ENCODE peak calls at places on chromosome 18, in four cellular contexts. I is dorsolateral prefrontal cortex, D is body of pancreas, E is H9. Z is an unnamed sample.

GRCh38 chr18:21914739-21915319 is 174.2 kb downstream of the MIB1 start:
- DNase-seq in E (peak; percentile 65), D (peak; percentile 46), I (no peak), Z (no peak)

GRCh38 chr18:50628543-50628905 is 68.6 kb downstream of the MAPK4 start:
- DNase-seq in E (no peak), I (no peak), D (no peak), Z (no peak)

GRCh38 chr18:57210711-57211411 is 64.0 kb downstream of the BOD1L2 start:
- DNase-seq in E (no peak), I (no peak), D (no peak), Z (no peak)

GRCh38 chr18:44464401-44465185 is 216.1 kb upstream of the SETBP1 start:
- DNase-seq in D (no peak), I (no peak), E (no peak), Z (no peak)

GRCh38 chr18:43589611-43590151 is 312.4 kb upstream of the SYT4 start:
- DNase-seq in D (peak; percentile 10), I (no peak), E (peak; percentile 28), Z (no peak)

GRCh38 chr18:78138993-78139496 is 840.6 kb upstream of the SALL3 start:
- DNase-seq in I (peak; percentile 46), E (peak; percentile 69), D (no peak), Z (no peak)

GRCh38 chr18:58064406-58064998 is 20.5 kb downstream of the NEDD4L start:
- DNase-seq in D (no peak), I (no peak), E (no peak), Z (no peak)

GRCh38 chr18:70154591-70155194 is 50.8 kb downstream of the RTTN start:
- DNase-seq in D (no peak), I (no peak), E (no peak), Z (no peak)

GRCh38 chr18:8301427-8302172 is 307.6 kb upstream of the RAB12 start:
- DNase-seq in I (no peak), E (no peak), D (peak; percentile 66), Z (peak; percentile 77)

GRCh38 chr18:47986724-47987455 is 56.4 kb upstream of the SMAD2 start:
- DNase-seq in I (no peak), E (no peak), D (no peak), Z (no peak)

GRCh38 chr18:33532978-33533377 is 45.0 kb upstream of the ASXL3 start:
- DNase-seq in I (no peak), E (no peak), D (no peak), Z (no peak)

GRCh38 chr18:58785171-58785805 is 79.4 kb upstream of the ZNF532 start:
- DNase-seq in E (peak; percentile 56), I (no peak), D (peak; percentile 21), Z (no peak)

GRCh38 chr18:9827211-9827855 is 58.4 kb upstream of the TXNDC2 start:
- DNase-seq in E (no peak), I (no peak), D (no peak), Z (no peak)

GRCh38 chr18:26470011-26470637 is 78.2 kb downstream of the KCTD1 start:
- DNase-seq in D (no peak), I (no peak), E (no peak), Z (no peak)

GRCh38 chr18:70221911-70222278 is 16.4 kb upstream of the RTTN start:
- DNase-seq in I (no peak), D (no peak), E (no peak), Z (no peak)

GRCh38 chr18:80154293-80154692 is 45.2 kb downstream of the ADNP2 start:
- DNase-seq in E (peak; percentile 50), D (peak; percentile 58), I (no peak), Z (no peak)

GRCh38 chr18:57776767-57777166 is 26.3 kb downstream of the ATP8B1 start:
- DNase-seq in E (no peak), I (no peak), D (no peak), Z (no peak)

GRCh38 chr18:26286008-26286407 is 59.8 kb downstream of the TAF4B start:
- DNase-seq in I (no peak), D (no peak), E (no peak), Z (no peak)

GRCh38 chr18:45517181-45517741 is 98.0 kb upstream of the SLC14A2 start:
- DNase-seq in I (no peak), D (peak; percentile 11), E (no peak), Z (no peak)

GRCh38 chr18:58102875-58103274 is 58.8 kb downstream of the NEDD4L start:
- DNase-seq in I (no peak), E (no peak), D (no peak), Z (peak; percentile 67)

GRCh38 chr18:41829648-41830516 is 125.2 kb upstream of the PIK3C3 start:
- DNase-seq in D (no peak), E (no peak), I (no peak), Z (no peak)

GRCh38 chr18:55577812-55578539 is 10.0 kb downstream of the TCF4 start:
- DNase-seq in E (no peak), I (no peak), D (peak; percentile 18), Z (no peak)

GRCh38 chr18:57748770-57749603 is 54.1 kb downstream of the ATP8B1 start:
- DNase-seq in E (no peak), D (peak; percentile 59), I (no peak), Z (no peak)

GRCh38 chr18:27583021-27583420 is 397.9 kb upstream of the CHST9 start:
- DNase-seq in I (no peak), D (no peak), E (no peak), Z (no peak)

GRCh38 chr18:7856099-7856498 is 289.0 kb downstream of the PTPRM start:
- DNase-seq in E (no peak), I (no peak), D (no peak), Z (no peak)

GRCh38 chr18:21298351-21298750 is 56.3 kb downstream of the GREB1L start:
- DNase-seq in D (no peak), E (no peak), I (no peak), Z (no peak)

GRCh38 chr18:8208716-8209115 is 400.5 kb upstream of the RAB12 start:
- DNase-seq in I (no peak), E (peak; percentile 37), D (no peak), Z (no peak)

GRCh38 chr18:13530879-13531387 is 195.4 kb downstream of the FAM210A start:
- DNase-seq in I (peak; percentile 75), D (peak; percentile 55), E (peak; percentile 61), Z (no peak)
- TF ChIP-seq CTCF in I (peak; percentile 55), D (peak; percentile 28), E (peak; percentile 59), Z (peak; percentile 54)

DNA sequence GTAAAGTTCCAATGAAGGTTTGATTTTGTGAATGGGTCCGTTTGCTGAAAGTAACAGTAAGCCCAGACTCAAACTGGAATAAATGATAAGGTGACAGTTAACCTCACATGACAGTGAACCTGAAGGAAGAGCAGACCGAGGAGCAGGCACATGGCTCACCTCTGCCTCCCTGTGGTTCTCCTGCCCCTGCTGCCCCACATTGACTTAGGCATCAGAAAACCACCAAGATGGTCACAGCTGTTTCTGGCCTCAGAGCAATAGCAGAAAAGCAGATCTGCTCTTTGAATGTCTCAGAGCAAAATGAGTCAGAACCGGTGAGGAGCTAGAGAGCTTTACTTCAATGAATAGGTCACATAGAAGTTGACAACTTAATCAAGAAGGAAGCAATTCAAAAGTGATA is 487.6 kb downstream of the METTL4 start:
- DNase-seq in D (no peak), I (no peak), E (peak; percentile 58), Z (no peak)
- TF ChIP-seq CTCF in D (no peak), I (no peak), E (peak; percentile 80), Z (peak; percentile 16)

GRCh38 chr18:52409732-52410131 is 69.7 kb downstream of the DCC start:
- DNase-seq in D (no peak), I (no peak), E (peak; percentile 31), Z (no peak)
- TF ChIP-seq CTCF in D (no peak), I (no peak), E (peak; percentile 32), Z (no peak)

GRCh38 chr18:76426738-76427305 is 68.2 kb downstream of the ZNF516 start:
- DNase-seq in D (no peak), E (peak; percentile 82), I (no peak), Z (no peak)
- TF ChIP-seq CTCF in D (peak; percentile 31), E (peak; percentile 94), I (peak; percentile 46), Z (peak; percentile 65)

GRCh38 chr18:32243358-32243757 is 53.5 kb downstream of the MEP1B start:
- DNase-seq in E (no peak), I (no peak), D (no peak), Z (no peak)

GRCh38 chr18:32237024-32237423 is 47.2 kb downstream of the MEP1B start:
- DNase-seq in D (no peak), E (no peak), I (no peak), Z (no peak)

GRCh38 chr18:32242395-32242794 is 52.6 kb downstream of the MEP1B start:
- DNase-seq in D (no peak), E (no peak), I (no peak), Z (no peak)

DNA sequence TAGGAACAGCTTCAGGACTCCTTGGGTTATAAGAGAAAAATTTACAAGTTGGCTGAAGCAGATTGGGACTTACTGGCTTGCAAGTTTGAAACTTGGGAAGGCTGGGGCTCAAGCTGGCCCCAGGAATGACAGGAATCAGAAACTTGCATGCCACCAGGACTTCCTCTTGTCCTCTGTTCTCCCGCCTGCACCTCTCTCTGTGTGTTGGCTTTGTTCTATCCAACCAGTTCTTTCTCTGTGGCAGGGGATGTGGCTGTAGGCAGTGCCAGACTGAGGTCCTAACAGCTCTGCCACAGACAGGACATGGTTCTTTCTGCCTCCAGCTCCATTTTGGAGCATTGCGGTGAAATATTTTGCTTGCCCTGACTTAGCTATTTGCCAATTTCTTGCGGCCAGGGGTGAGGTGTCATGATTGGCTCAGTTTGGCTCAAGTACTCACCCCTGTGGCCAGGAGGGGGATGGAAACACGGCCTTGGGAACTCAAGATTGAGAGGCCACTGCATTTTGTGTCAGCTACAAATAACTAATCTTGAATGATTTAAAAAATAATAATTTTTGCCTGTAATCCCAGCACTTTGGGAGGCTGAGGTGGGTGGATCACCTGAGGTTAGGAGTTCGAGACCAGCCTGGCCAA is 48.9 kb downstream of the MEP1B start:
- DNase-seq in E (peak; percentile 53), I (no peak), D (no peak), Z (no peak)
- TF ChIP-seq CTCF in E (peak; percentile 46), I (no peak), D (no peak), Z (peak; percentile 10)